ENCODE peak calls at places on chromosomes 4 and X, in eight cellular contexts. One of them, this sample, is unnamed.

GRCh38 chrX:153958605-153959004 is 13.0 kb downstream of the HCFC1 start:
- DNase-seq in keratinocyte: no peak
- DNase-seq in stimulated activated CD8-positive, alpha-beta memory T cell treated with anti-CD3 and anti-CD28 coated beads, Interleukin-4, amount 100 ng/mL, for 24 hours: no peak
- DNase-seq in IMR-90: no peak
- DNase-seq in epithelial cell of prostate: no peak
- DNase-seq in NCI-H1092: no peak
- DNase-seq in GM04504: no peak
- DNase-seq in small intestine: no peak
- DNase-seq in this sample: no peak

GRCh38 chrX:44042124-44042523 is 68.9 kb upstream of the NDP start:
- DNase-seq in keratinocyte: no peak
- DNase-seq in stimulated activated CD8-positive, alpha-beta memory T cell treated with anti-CD3 and anti-CD28 coated beads, Interleukin-4, amount 100 ng/mL, for 24 hours: no peak
- DNase-seq in IMR-90: peak
- DNase-seq in NCI-H1092: no peak
- DNase-seq in epithelial cell of prostate: no peak
- DNase-seq in small intestine: no peak
- DNase-seq in GM04504: no peak
- DNase-seq in this sample: no peak

GRCh38 chrX:19855700-19856381 is 31.6 kb downstream of the SH3KBP1 start:
- DNase-seq in NCI-H1092: no peak
- DNase-seq in GM04504: no peak
- DNase-seq in IMR-90: no peak
- DNase-seq in epithelial cell of prostate: no peak
- DNase-seq in stimulated activated CD8-positive, alpha-beta memory T cell treated with anti-CD3 and anti-CD28 coated beads, Interleukin-4, amount 100 ng/mL, for 24 hours: no peak
- DNase-seq in keratinocyte: no peak
- DNase-seq in small intestine: no peak
- DNase-seq in this sample: no peak

GRCh38 chr4:97404876-97405523 is 738.3 kb downstream of the STPG2 start:
- DNase-seq in stimulated activated CD8-positive, alpha-beta memory T cell treated with anti-CD3 and anti-CD28 coated beads, Interleukin-4, amount 100 ng/mL, for 24 hours: no peak
- DNase-seq in NCI-H1092: no peak
- DNase-seq in GM04504: no peak
- DNase-seq in keratinocyte: no peak
- DNase-seq in epithelial cell of prostate: no peak
- DNase-seq in IMR-90: no peak
- DNase-seq in small intestine: no peak
- DNase-seq in this sample: no peak

GRCh38 chr4:42460043-42460442 is 62.8 kb downstream of the SHISA3 start:
- DNase-seq in small intestine: peak
- DNase-seq in stimulated activated CD8-positive, alpha-beta memory T cell treated with anti-CD3 and anti-CD28 coated beads, Interleukin-4, amount 100 ng/mL, for 24 hours: no peak
- DNase-seq in GM04504: no peak
- DNase-seq in IMR-90: no peak
- DNase-seq in keratinocyte: no peak
- DNase-seq in NCI-H1092: no peak
- DNase-seq in epithelial cell of prostate: no peak
- DNase-seq in this sample: no peak

GRCh38 chr4:164959896-164960295 is 17.6 kb downstream of the TRIM61 start:
- DNase-seq in small intestine: no peak
- DNase-seq in stimulated activated CD8-positive, alpha-beta memory T cell treated with anti-CD3 and anti-CD28 coated beads, Interleukin-4, amount 100 ng/mL, for 24 hours: no peak
- DNase-seq in keratinocyte: peak
- DNase-seq in GM04504: no peak
- DNase-seq in epithelial cell of prostate: peak
- DNase-seq in NCI-H1092: no peak
- DNase-seq in IMR-90: peak
- DNase-seq in this sample: no peak

GRCh38 chr4:26692014-26692726 is 108.3 kb downstream of the TBC1D19 start:
- DNase-seq in stimulated activated CD8-positive, alpha-beta memory T cell treated with anti-CD3 and anti-CD28 coated beads, Interleukin-4, amount 100 ng/mL, for 24 hours: no peak
- DNase-seq in small intestine: no peak
- DNase-seq in IMR-90: peak
- DNase-seq in epithelial cell of prostate: no peak
- DNase-seq in NCI-H1092: no peak
- DNase-seq in keratinocyte: no peak
- DNase-seq in GM04504: peak
- DNase-seq in this sample: peak

GRCh38 chr4:21949073-21949457 is 493 bp upstream of the KCNIP4 start:
- DNase-seq in GM04504: no peak
- DNase-seq in small intestine: peak
- DNase-seq in epithelial cell of prostate: no peak
- DNase-seq in IMR-90: no peak
- DNase-seq in stimulated activated CD8-positive, alpha-beta memory T cell treated with anti-CD3 and anti-CD28 coated beads, Interleukin-4, amount 100 ng/mL, for 24 hours: no peak
- DNase-seq in NCI-H1092: no peak
- DNase-seq in keratinocyte: no peak
- DNase-seq in this sample: no peak

GRCh38 chr4:76691767-76692689 is 205.9 kb downstream of the SOWAHB start:
- DNase-seq in small intestine: peak
- DNase-seq in IMR-90: no peak
- DNase-seq in keratinocyte: no peak
- DNase-seq in stimulated activated CD8-positive, alpha-beta memory T cell treated with anti-CD3 and anti-CD28 coated beads, Interleukin-4, amount 100 ng/mL, for 24 hours: no peak
- DNase-seq in epithelial cell of prostate: no peak
- DNase-seq in GM04504: no peak
- DNase-seq in NCI-H1092: no peak
- DNase-seq in this sample: no peak

GRCh38 chrX:353566-354535 is 32.9 kb downstream of the PPP2R3B start:
- DNase-seq in epithelial cell of prostate: no peak
- DNase-seq in IMR-90: no peak
- DNase-seq in small intestine: no peak
- DNase-seq in NCI-H1092: no peak
- DNase-seq in GM04504: no peak
- DNase-seq in stimulated activated CD8-positive, alpha-beta memory T cell treated with anti-CD3 and anti-CD28 coated beads, Interleukin-4, amount 100 ng/mL, for 24 hours: no peak
- DNase-seq in keratinocyte: no peak
- DNase-seq in this sample: no peak

GRCh38 chr4:52824603-52825310 is 37.4 kb upstream of the RASL11B start:
- DNase-seq in stimulated activated CD8-positive, alpha-beta memory T cell treated with anti-CD3 and anti-CD28 coated beads, Interleukin-4, amount 100 ng/mL, for 24 hours: no peak
- DNase-seq in epithelial cell of prostate: no peak
- DNase-seq in GM04504: no peak
- DNase-seq in IMR-90: peak
- DNase-seq in keratinocyte: no peak
- DNase-seq in small intestine: no peak
- DNase-seq in NCI-H1092: no peak
- DNase-seq in this sample: no peak

GRCh38 chrX:153722704-153723350 is 1.4 kb downstream of the BCAP31 start:
- DNase-seq in IMR-90: no peak
- DNase-seq in stimulated activated CD8-positive, alpha-beta memory T cell treated with anti-CD3 and anti-CD28 coated beads, Interleukin-4, amount 100 ng/mL, for 24 hours: no peak
- DNase-seq in epithelial cell of prostate: no peak
- DNase-seq in keratinocyte: no peak
- DNase-seq in NCI-H1092: no peak
- DNase-seq in small intestine: peak
- DNase-seq in GM04504: no peak
- DNase-seq in this sample: no peak

GRCh38 chr4:41203169-41203568 is 11.2 kb downstream of the APBB2 start:
- DNase-seq in keratinocyte: no peak
- DNase-seq in IMR-90: peak
- DNase-seq in stimulated activated CD8-positive, alpha-beta memory T cell treated with anti-CD3 and anti-CD28 coated beads, Interleukin-4, amount 100 ng/mL, for 24 hours: no peak
- DNase-seq in GM04504: no peak
- DNase-seq in epithelial cell of prostate: no peak
- DNase-seq in small intestine: no peak
- DNase-seq in NCI-H1092: no peak
- DNase-seq in this sample: no peak

GRCh38 chr4:159298502-159298901 is 195.6 kb downstream of the RAPGEF2 start:
- DNase-seq in stimulated activated CD8-positive, alpha-beta memory T cell treated with anti-CD3 and anti-CD28 coated beads, Interleukin-4, amount 100 ng/mL, for 24 hours: no peak
- DNase-seq in GM04504: no peak
- DNase-seq in NCI-H1092: no peak
- DNase-seq in epithelial cell of prostate: peak
- DNase-seq in small intestine: no peak
- DNase-seq in IMR-90: peak
- DNase-seq in keratinocyte: peak
- DNase-seq in this sample: no peak

GRCh38 chrX:148582353-148582752 is 81.9 kb downstream of the AFF2 start:
- DNase-seq in IMR-90: no peak
- DNase-seq in stimulated activated CD8-positive, alpha-beta memory T cell treated with anti-CD3 and anti-CD28 coated beads, Interleukin-4, amount 100 ng/mL, for 24 hours: no peak
- DNase-seq in keratinocyte: no peak
- DNase-seq in GM04504: no peak
- DNase-seq in small intestine: no peak
- DNase-seq in epithelial cell of prostate: no peak
- DNase-seq in NCI-H1092: no peak
- DNase-seq in this sample: no peak

GRCh38 chrX:109186939-109187338 is 294.9 kb downstream of the GUCY2F start:
- DNase-seq in small intestine: no peak
- DNase-seq in stimulated activated CD8-positive, alpha-beta memory T cell treated with anti-CD3 and anti-CD28 coated beads, Interleukin-4, amount 100 ng/mL, for 24 hours: no peak
- DNase-seq in epithelial cell of prostate: no peak
- DNase-seq in NCI-H1092: no peak
- DNase-seq in GM04504: no peak
- DNase-seq in keratinocyte: no peak
- DNase-seq in IMR-90: no peak
- DNase-seq in this sample: no peak

GRCh38 chr4:2843909-2844584 is 403 bp downstream of the ADD1 start:
- DNase-seq in keratinocyte: no peak
- DNase-seq in GM04504: no peak
- DNase-seq in NCI-H1092: no peak
- DNase-seq in IMR-90: peak
- DNase-seq in small intestine: peak
- DNase-seq in stimulated activated CD8-positive, alpha-beta memory T cell treated with anti-CD3 and anti-CD28 coated beads, Interleukin-4, amount 100 ng/mL, for 24 hours: no peak
- DNase-seq in epithelial cell of prostate: no peak
- DNase-seq in this sample: no peak

GRCh38 chr4:2787230-2788100 is 5.4 kb upstream of the SH3BP2 start:
- DNase-seq in stimulated activated CD8-positive, alpha-beta memory T cell treated with anti-CD3 and anti-CD28 coated beads, Interleukin-4, amount 100 ng/mL, for 24 hours: peak
- DNase-seq in NCI-H1092: no peak
- DNase-seq in GM04504: no peak
- DNase-seq in epithelial cell of prostate: no peak
- DNase-seq in small intestine: no peak
- DNase-seq in keratinocyte: no peak
- DNase-seq in IMR-90: no peak
- DNase-seq in this sample: peak

GRCh38 chr4:40121515-40121914 is 64.9 kb downstream of the N4BP2 start:
- DNase-seq in keratinocyte: peak
- DNase-seq in GM04504: peak
- DNase-seq in stimulated activated CD8-positive, alpha-beta memory T cell treated with anti-CD3 and anti-CD28 coated beads, Interleukin-4, amount 100 ng/mL, for 24 hours: no peak
- DNase-seq in small intestine: peak
- DNase-seq in IMR-90: peak
- DNase-seq in NCI-H1092: no peak
- DNase-seq in epithelial cell of prostate: peak
- DNase-seq in this sample: no peak

GRCh38 chrX:30831082-30831481 is 58.0 kb downstream of the TAB3 start:
- DNase-seq in IMR-90: no peak
- DNase-seq in small intestine: no peak
- DNase-seq in GM04504: no peak
- DNase-seq in NCI-H1092: no peak
- DNase-seq in epithelial cell of prostate: no peak
- DNase-seq in keratinocyte: no peak
- DNase-seq in stimulated activated CD8-positive, alpha-beta memory T cell treated with anti-CD3 and anti-CD28 coated beads, Interleukin-4, amount 100 ng/mL, for 24 hours: no peak
- DNase-seq in this sample: no peak

GRCh38 chr4:185535818-185536729 is 767 bp upstream of the PDLIM3 start:
- DNase-seq in epithelial cell of prostate: no peak
- DNase-seq in NCI-H1092: no peak
- DNase-seq in small intestine: no peak
- DNase-seq in GM04504: no peak
- DNase-seq in stimulated activated CD8-positive, alpha-beta memory T cell treated with anti-CD3 and anti-CD28 coated beads, Interleukin-4, amount 100 ng/mL, for 24 hours: no peak
- DNase-seq in keratinocyte: no peak
- DNase-seq in IMR-90: no peak
- DNase-seq in this sample: no peak

GRCh38 chr4:3471886-3472285 is 8.8 kb downstream of the DOK7 start:
- DNase-seq in stimulated activated CD8-positive, alpha-beta memory T cell treated with anti-CD3 and anti-CD28 coated beads, Interleukin-4, amount 100 ng/mL, for 24 hours: no peak
- DNase-seq in small intestine: no peak
- DNase-seq in NCI-H1092: no peak
- DNase-seq in epithelial cell of prostate: no peak
- DNase-seq in keratinocyte: no peak
- DNase-seq in GM04504: no peak
- DNase-seq in IMR-90: no peak
- DNase-seq in this sample: no peak

GRCh38 chr4:172042714-172043114 is 229.5 kb downstream of the GALNTL6 start:
- DNase-seq in NCI-H1092: peak
- DNase-seq in small intestine: peak
- DNase-seq in GM04504: no peak
- DNase-seq in keratinocyte: no peak
- DNase-seq in epithelial cell of prostate: no peak
- DNase-seq in stimulated activated CD8-positive, alpha-beta memory T cell treated with anti-CD3 and anti-CD28 coated beads, Interleukin-4, amount 100 ng/mL, for 24 hours: no peak
- DNase-seq in IMR-90: no peak
- DNase-seq in this sample: no peak

GRCh38 chr4:95388911-95389310 is 159.9 kb downstream of the UNC5C start:
- DNase-seq in IMR-90: no peak
- DNase-seq in epithelial cell of prostate: no peak
- DNase-seq in GM04504: no peak
- DNase-seq in NCI-H1092: no peak
- DNase-seq in keratinocyte: no peak
- DNase-seq in stimulated activated CD8-positive, alpha-beta memory T cell treated with anti-CD3 and anti-CD28 coated beads, Interleukin-4, amount 100 ng/mL, for 24 hours: no peak
- DNase-seq in small intestine: no peak
- DNase-seq in this sample: no peak

GRCh38 chr4:73704314-73705055 is 35.9 kb upstream of the CXCL8 start:
- DNase-seq in keratinocyte: peak
- DNase-seq in GM04504: peak
- DNase-seq in NCI-H1092: no peak
- DNase-seq in small intestine: peak
- DNase-seq in stimulated activated CD8-positive, alpha-beta memory T cell treated with anti-CD3 and anti-CD28 coated beads, Interleukin-4, amount 100 ng/mL, for 24 hours: no peak
- DNase-seq in IMR-90: peak
- DNase-seq in epithelial cell of prostate: peak
- DNase-seq in this sample: no peak

GRCh38 chr4:17232575-17233253 is 279.2 kb downstream of the QDPR start:
- DNase-seq in epithelial cell of prostate: no peak
- DNase-seq in IMR-90: peak
- DNase-seq in stimulated activated CD8-positive, alpha-beta memory T cell treated with anti-CD3 and anti-CD28 coated beads, Interleukin-4, amount 100 ng/mL, for 24 hours: no peak
- DNase-seq in keratinocyte: no peak
- DNase-seq in small intestine: no peak
- DNase-seq in GM04504: peak
- DNase-seq in NCI-H1092: no peak
- DNase-seq in this sample: no peak

GRCh38 chr4:166279261-166279660 is 406.2 kb downstream of the TLL1 start:
- DNase-seq in NCI-H1092: no peak
- DNase-seq in small intestine: no peak
- DNase-seq in keratinocyte: no peak
- DNase-seq in IMR-90: no peak
- DNase-seq in GM04504: no peak
- DNase-seq in stimulated activated CD8-positive, alpha-beta memory T cell treated with anti-CD3 and anti-CD28 coated beads, Interleukin-4, amount 100 ng/mL, for 24 hours: no peak
- DNase-seq in epithelial cell of prostate: no peak
- DNase-seq in this sample: no peak

This sample was measured in CMK.